ENCODE peak calls at places on chromosomes 2 and 18, in six cellular contexts. One of them, this sample, is unnamed.

GRCh38 chr2:174339971-174340399 is 5.2 kb downstream of the SP9 start:
- DNase-seq in IMR-90: no peak
- DNase-seq in neuronal stem cell: peak; percentile 60
- DNase-seq in H9: no peak
- DNase-seq in H1: no peak
- DNase-seq in trophoblast cell: no peak
- DNase-seq in this sample: peak; percentile 32

GRCh38 chr2:149313512-149313972 is 16.8 kb upstream of the LYPD6 start:
- DNase-seq in IMR-90: peak; percentile 24
- DNase-seq in neuronal stem cell: peak; percentile 33
- DNase-seq in H9: peak; percentile 72
- DNase-seq in H1: no peak
- DNase-seq in trophoblast cell: peak; percentile 20
- DNase-seq in this sample: peak; percentile 52

GRCh38 chr2:74746480-74746879 is 87.4 kb upstream of the HK2 start:
- DNase-seq in IMR-90: no peak
- DNase-seq in neuronal stem cell: no peak
- DNase-seq in H9: no peak
- DNase-seq in H1: no peak
- DNase-seq in trophoblast cell: peak; percentile 85
- DNase-seq in this sample: no peak

GRCh38 chr2:105034170-105034569 is 3.7 kb upstream of the MRPS9 start:
- DNase-seq in IMR-90: peak; percentile 4
- DNase-seq in neuronal stem cell: no peak
- DNase-seq in H9: no peak
- DNase-seq in H1: no peak
- DNase-seq in trophoblast cell: no peak
- DNase-seq in this sample: no peak

GRCh38 chr2:222300725-222301295 is 2.0 kb upstream of the PAX3 start:
- DNase-seq in IMR-90: no peak
- DNase-seq in neuronal stem cell: no peak
- DNase-seq in H9: no peak
- DNase-seq in H1: no peak
- DNase-seq in trophoblast cell: no peak
- DNase-seq in this sample: no peak

GRCh38 chr18:34223893-34224422 is 755 bp downstream of the NOL4 start:
- DNase-seq in IMR-90: no peak
- DNase-seq in neuronal stem cell: no peak
- DNase-seq in H9: no peak
- DNase-seq in H1: no peak
- DNase-seq in trophoblast cell: no peak
- DNase-seq in this sample: no peak

GRCh38 chr2:162073776-162074578 is at the start of gene DPP4:
- DNase-seq in IMR-90: peak; percentile 22
- DNase-seq in neuronal stem cell: peak; percentile 54
- DNase-seq in H9: peak; percentile 66
- DNase-seq in H1: no peak
- DNase-seq in trophoblast cell: peak; percentile 77
- DNase-seq in this sample: peak; percentile 42

GRCh38 chr2:240685771-240686371 is 3.2 kb upstream of the AQP12B start:
- DNase-seq in IMR-90: no peak
- DNase-seq in neuronal stem cell: no peak
- DNase-seq in H9: peak; percentile 34
- DNase-seq in H1: no peak
- DNase-seq in trophoblast cell: peak; percentile 5
- DNase-seq in this sample: no peak

GRCh38 chr2:238123218-238123971 is 15.1 kb upstream of the KLHL30 start:
- DNase-seq in IMR-90: no peak
- DNase-seq in neuronal stem cell: no peak
- DNase-seq in H9: no peak
- DNase-seq in H1: no peak
- DNase-seq in trophoblast cell: no peak
- DNase-seq in this sample: no peak

GRCh38 chr18:78659748-78660147 is 319.9 kb upstream of the SALL3 start:
- DNase-seq in IMR-90: no peak
- DNase-seq in neuronal stem cell: peak; percentile 14
- DNase-seq in H9: peak; percentile 70
- DNase-seq in H1: peak; percentile 13
- DNase-seq in trophoblast cell: no peak
- DNase-seq in this sample: no peak

GRCh38 chr2:71943238-71944182 is 204.2 kb downstream of the CYP26B1 start:
- DNase-seq in IMR-90: no peak
- DNase-seq in neuronal stem cell: no peak
- DNase-seq in H9: peak; percentile 13
- DNase-seq in H1: no peak
- DNase-seq in trophoblast cell: no peak
- DNase-seq in this sample: no peak

DNA sequence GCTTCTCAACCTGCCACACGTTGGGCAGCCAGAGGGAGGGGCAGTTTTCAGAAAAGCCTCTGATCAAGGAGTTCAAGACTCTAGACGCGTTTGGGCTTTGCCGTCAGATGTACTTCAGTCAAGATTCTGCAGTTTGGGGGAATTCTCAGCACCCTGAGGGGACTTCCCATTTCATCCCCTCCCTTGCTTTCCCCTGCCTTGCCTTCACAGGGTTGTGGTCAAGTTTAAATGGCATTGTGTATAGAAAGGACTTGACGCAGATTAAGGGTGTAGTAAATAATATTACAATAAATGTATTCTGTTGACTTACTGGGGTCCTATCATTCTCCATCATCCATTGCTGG is 198.3 kb upstream of the NABP1 start:
- DNase-seq in IMR-90: no peak
- DNase-seq in neuronal stem cell: no peak
- DNase-seq in H9: no peak
- DNase-seq in H1: no peak
- DNase-seq in trophoblast cell: no peak
- DNase-seq in this sample: peak; percentile 53
- H3K18ac ChIP-seq in IMR-90: no peak overlapping the region
- H3K18ac ChIP-seq in neuronal stem cell: no peak overlapping the region
- H3K18ac ChIP-seq in H9: no peak overlapping the region
- H3K18ac ChIP-seq in H1: no peak overlapping the region
- H3K18ac ChIP-seq in trophoblast cell: no peak overlapping the region
- H3K18ac ChIP-seq in this sample: no peak overlapping the region

DNA sequence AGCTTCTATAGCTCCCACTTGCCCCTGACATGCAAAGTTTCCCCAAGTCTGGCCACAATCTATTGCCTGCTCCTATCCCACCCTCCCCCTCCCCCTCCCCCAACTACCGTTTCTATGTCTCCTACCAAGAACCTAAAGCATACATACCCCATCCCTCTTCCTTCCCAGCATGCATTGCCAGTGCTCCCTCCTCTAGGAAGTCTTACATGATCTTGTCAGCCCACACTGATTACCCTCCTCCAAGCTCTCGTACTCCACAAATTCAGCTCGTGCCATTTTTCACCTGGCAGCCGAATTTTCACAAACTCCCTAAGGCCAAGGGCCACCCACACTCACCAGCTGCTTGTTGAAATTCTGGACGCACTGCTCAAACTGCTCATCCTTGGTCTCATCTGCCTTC is 30.7 kb downstream of the BIN1 start:
- DNase-seq in IMR-90: no peak
- DNase-seq in neuronal stem cell: no peak
- DNase-seq in H9: no peak
- DNase-seq in H1: no peak
- DNase-seq in trophoblast cell: no peak
- DNase-seq in this sample: no peak
- H3K27ac ChIP-seq in IMR-90: no peak overlapping the region
- H3K27ac ChIP-seq in neuronal stem cell: no peak overlapping the region
- H3K27ac ChIP-seq in H9: no peak overlapping the region
- H3K27ac ChIP-seq in H1: no peak overlapping the region
- H3K27ac ChIP-seq in trophoblast cell: no peak overlapping the region
- H3K27ac ChIP-seq in this sample: no peak overlapping the region

GRCh38 chr2:196967775-196968174 is 41.3 kb upstream of the PGAP1 start:
- DNase-seq in IMR-90: no peak
- DNase-seq in neuronal stem cell: no peak
- DNase-seq in H9: no peak
- DNase-seq in H1: no peak
- DNase-seq in trophoblast cell: no peak
- DNase-seq in this sample: no peak
- H4K91ac ChIP-seq in IMR-90: no peak overlapping the region
- H4K91ac ChIP-seq in neuronal stem cell: no peak overlapping the region
- H4K91ac ChIP-seq in H9: no peak overlapping the region
- H4K91ac ChIP-seq in H1: no peak overlapping the region
- H4K91ac ChIP-seq in trophoblast cell: no peak overlapping the region
- H4K91ac ChIP-seq in this sample: no peak overlapping the region

DNA sequence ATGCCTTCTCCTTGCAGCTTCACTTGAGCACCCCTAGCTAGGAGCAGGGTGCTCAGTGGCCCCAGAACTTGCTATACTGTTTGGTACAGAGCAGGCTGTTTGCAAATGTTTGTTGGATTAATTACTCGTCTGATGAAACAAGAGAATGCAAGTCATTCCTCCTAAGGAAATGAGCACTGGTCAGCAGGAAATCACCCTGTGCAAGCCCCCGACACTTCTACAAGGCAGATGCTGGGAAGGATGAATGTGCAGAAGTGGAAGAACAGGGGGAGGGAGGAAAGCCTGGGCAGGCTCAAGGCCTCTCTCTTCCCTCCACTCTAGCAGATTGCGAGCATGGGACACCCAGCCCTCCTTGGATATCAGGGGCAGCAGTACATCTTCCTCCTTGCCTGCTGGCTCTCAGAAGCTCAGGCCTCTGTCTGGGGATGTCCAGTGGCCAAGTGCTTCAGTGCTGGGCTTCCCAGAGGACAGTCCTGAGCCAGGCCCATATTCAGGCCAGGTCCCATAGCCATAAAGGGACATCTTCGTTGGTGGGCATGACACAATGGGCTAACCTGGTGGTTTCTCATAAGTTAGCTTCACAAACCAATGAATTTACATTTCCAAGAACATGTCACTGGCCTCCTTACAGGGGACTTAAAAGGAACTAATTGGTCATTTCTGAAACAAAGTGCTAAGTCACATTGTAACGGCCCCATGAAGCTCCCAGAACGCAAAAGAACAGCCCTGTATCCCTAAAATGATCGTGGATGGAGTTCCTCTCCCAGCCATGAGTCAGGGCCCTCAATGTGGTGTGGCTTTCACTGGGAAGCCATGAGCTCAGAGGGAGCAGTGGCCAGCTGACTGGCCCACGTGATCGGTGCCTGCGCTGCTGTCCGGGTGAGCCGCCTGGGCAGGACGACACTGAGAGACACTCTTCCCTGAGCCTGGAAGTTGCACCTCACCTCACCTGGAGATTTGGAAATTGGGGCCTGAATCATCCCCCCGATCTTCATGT is 163.9 kb upstream of the APCDD1 start:
- DNase-seq in IMR-90: peak; percentile 21
- DNase-seq in neuronal stem cell: no peak
- DNase-seq in H9: no peak
- DNase-seq in H1: no peak
- DNase-seq in trophoblast cell: no peak
- DNase-seq in this sample: peak; percentile 66
- H3K18ac ChIP-seq in IMR-90: peak overlapping the region; percentile 17
- H3K18ac ChIP-seq in neuronal stem cell: peak overlapping the region; percentile 68
- H3K18ac ChIP-seq in H9: no peak overlapping the region
- H3K18ac ChIP-seq in H1: no peak overlapping the region
- H3K18ac ChIP-seq in trophoblast cell: no peak overlapping the region
- H3K18ac ChIP-seq in this sample: peak overlapping the region; percentile 67

GRCh38 chr18:13448028-13448795 is 229.7 kb downstream of the LDLRAD4 start:
- DNase-seq in IMR-90: no peak
- DNase-seq in neuronal stem cell: no peak
- DNase-seq in H9: peak; percentile 23
- DNase-seq in H1: no peak
- DNase-seq in trophoblast cell: no peak
- DNase-seq in this sample: no peak
- H3K27ac ChIP-seq in IMR-90: no peak overlapping the region
- H3K27ac ChIP-seq in neuronal stem cell: no peak overlapping the region
- H3K27ac ChIP-seq in H9: no peak overlapping the region
- H3K27ac ChIP-seq in H1: no peak overlapping the region
- H3K27ac ChIP-seq in trophoblast cell: peak overlapping the region; percentile 16
- H3K27ac ChIP-seq in this sample: no peak overlapping the region